ENCODE peak calls at places on chromosomes 3 and 15, in four cellular contexts. One of them, this sample, is unnamed.

GRCh38 chr3:138940446-138940845 is 6.5 kb downstream of the FOXL2 start:
- DNase-seq in fibroblast of lung: no peak
- DNase-seq in CD8-positive, alpha-beta T cell: no peak
- DNase-seq in Peyer's patch: no peak
- DNase-seq in this sample: no peak

GRCh38 chr3:151410891-151411559 is 26.5 kb upstream of the P2RY12 start:
- DNase-seq in fibroblast of lung: peak; percentile 32
- DNase-seq in CD8-positive, alpha-beta T cell: no peak
- DNase-seq in Peyer's patch: no peak
- DNase-seq in this sample: no peak

GRCh38 chr3:159219231-159219630 is 417.4 kb downstream of the MFSD1 start:
- DNase-seq in fibroblast of lung: no peak
- DNase-seq in CD8-positive, alpha-beta T cell: no peak
- DNase-seq in Peyer's patch: no peak
- DNase-seq in this sample: no peak

GRCh38 chr15:101455291-101455916 is 34.1 kb downstream of the PCSK6 start:
- DNase-seq in fibroblast of lung: no peak
- DNase-seq in CD8-positive, alpha-beta T cell: no peak
- DNase-seq in Peyer's patch: no peak
- DNase-seq in this sample: no peak

GRCh38 chr3:143150979-143151726 is 31.6 kb downstream of the CHST2 start:
- DNase-seq in fibroblast of lung: peak; percentile 40
- DNase-seq in CD8-positive, alpha-beta T cell: no peak
- DNase-seq in Peyer's patch: no peak
- DNase-seq in this sample: no peak

GRCh38 chr3:168322941-168323340 is 227.2 kb upstream of the GOLIM4 start:
- DNase-seq in fibroblast of lung: peak; percentile 51
- DNase-seq in CD8-positive, alpha-beta T cell: no peak
- DNase-seq in Peyer's patch: no peak
- DNase-seq in this sample: no peak

GRCh38 chr3:37688756-37689155 is 172.9 kb upstream of the CTDSPL start:
- DNase-seq in fibroblast of lung: no peak
- DNase-seq in CD8-positive, alpha-beta T cell: no peak
- DNase-seq in Peyer's patch: no peak
- DNase-seq in this sample: no peak

GRCh38 chr3:67381667-67382272 is 272.6 kb downstream of the SUCLG2 start:
- DNase-seq in fibroblast of lung: peak; percentile 57
- DNase-seq in CD8-positive, alpha-beta T cell: no peak
- DNase-seq in Peyer's patch: no peak
- DNase-seq in this sample: no peak

GRCh38 chr3:114675104-114675503 is 381.3 kb downstream of the TIGIT start:
- DNase-seq in fibroblast of lung: peak; percentile 60
- DNase-seq in CD8-positive, alpha-beta T cell: no peak
- DNase-seq in Peyer's patch: no peak
- DNase-seq in this sample: no peak

GRCh38 chr3:60598668-60599067 is 652.6 kb downstream of the FHIT start:
- DNase-seq in fibroblast of lung: peak; percentile 39
- DNase-seq in CD8-positive, alpha-beta T cell: no peak
- DNase-seq in Peyer's patch: no peak
- DNase-seq in this sample: no peak

GRCh38 chr15:90493647-90494046 is 36.1 kb upstream of the CRTC3 start:
- DNase-seq in fibroblast of lung: no peak
- DNase-seq in CD8-positive, alpha-beta T cell: no peak
- DNase-seq in Peyer's patch: no peak
- DNase-seq in this sample: no peak

GRCh38 chr3:12921736-12922135 is 80.4 kb upstream of the RPL32 start:
- DNase-seq in fibroblast of lung: no peak
- DNase-seq in CD8-positive, alpha-beta T cell: no peak
- DNase-seq in Peyer's patch: no peak
- DNase-seq in this sample: no peak

GRCh38 chr3:12919205-12919604 is 77.8 kb upstream of the RPL32 start:
- DNase-seq in fibroblast of lung: no peak
- DNase-seq in CD8-positive, alpha-beta T cell: no peak
- DNase-seq in Peyer's patch: no peak
- DNase-seq in this sample: no peak

GRCh38 chr3:12920967-12921366 is 79.6 kb upstream of the RPL32 start:
- DNase-seq in fibroblast of lung: no peak
- DNase-seq in CD8-positive, alpha-beta T cell: no peak
- DNase-seq in Peyer's patch: no peak
- DNase-seq in this sample: no peak

GRCh38 chr3:12916159-12916558 is 74.8 kb upstream of the RPL32 start:
- DNase-seq in fibroblast of lung: no peak
- DNase-seq in CD8-positive, alpha-beta T cell: peak; percentile 54
- DNase-seq in Peyer's patch: no peak
- DNase-seq in this sample: no peak

DNA sequence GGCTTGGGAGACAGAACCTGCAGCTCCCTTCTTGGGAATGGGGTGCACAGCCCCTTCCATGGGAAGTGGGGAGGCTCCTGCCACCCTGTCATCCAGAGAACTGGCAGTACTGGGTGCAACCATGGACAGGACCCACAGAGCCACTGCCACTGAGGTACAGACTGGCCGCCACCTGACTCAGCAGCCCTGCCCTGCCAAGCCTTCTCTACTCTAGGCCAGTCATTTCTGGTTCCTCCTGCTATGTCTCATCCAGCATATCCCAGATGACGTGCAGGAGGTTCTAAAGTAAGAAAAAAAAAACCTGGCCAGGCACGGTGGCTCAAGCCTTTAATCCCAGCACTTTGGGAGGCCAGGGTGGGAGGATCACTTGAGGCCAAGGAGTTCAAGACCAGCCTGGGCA is 76.9 kb upstream of the RPL32 start:
- DNase-seq in fibroblast of lung: no peak
- DNase-seq in CD8-positive, alpha-beta T cell: no peak
- DNase-seq in Peyer's patch: no peak
- DNase-seq in this sample: no peak
- H3K36me3 ChIP-seq in fibroblast of lung: peaks cover 4% of the 10 kb centered on the region
- H3K36me3 ChIP-seq in CD8-positive, alpha-beta T cell: peaks cover 34% of the 10 kb centered on the region
- H3K36me3 ChIP-seq in Peyer's patch: no peaks in the 10 kb centered on the region
- H3K36me3 ChIP-seq in this sample: no peaks in the 10 kb centered on the region

DNA sequence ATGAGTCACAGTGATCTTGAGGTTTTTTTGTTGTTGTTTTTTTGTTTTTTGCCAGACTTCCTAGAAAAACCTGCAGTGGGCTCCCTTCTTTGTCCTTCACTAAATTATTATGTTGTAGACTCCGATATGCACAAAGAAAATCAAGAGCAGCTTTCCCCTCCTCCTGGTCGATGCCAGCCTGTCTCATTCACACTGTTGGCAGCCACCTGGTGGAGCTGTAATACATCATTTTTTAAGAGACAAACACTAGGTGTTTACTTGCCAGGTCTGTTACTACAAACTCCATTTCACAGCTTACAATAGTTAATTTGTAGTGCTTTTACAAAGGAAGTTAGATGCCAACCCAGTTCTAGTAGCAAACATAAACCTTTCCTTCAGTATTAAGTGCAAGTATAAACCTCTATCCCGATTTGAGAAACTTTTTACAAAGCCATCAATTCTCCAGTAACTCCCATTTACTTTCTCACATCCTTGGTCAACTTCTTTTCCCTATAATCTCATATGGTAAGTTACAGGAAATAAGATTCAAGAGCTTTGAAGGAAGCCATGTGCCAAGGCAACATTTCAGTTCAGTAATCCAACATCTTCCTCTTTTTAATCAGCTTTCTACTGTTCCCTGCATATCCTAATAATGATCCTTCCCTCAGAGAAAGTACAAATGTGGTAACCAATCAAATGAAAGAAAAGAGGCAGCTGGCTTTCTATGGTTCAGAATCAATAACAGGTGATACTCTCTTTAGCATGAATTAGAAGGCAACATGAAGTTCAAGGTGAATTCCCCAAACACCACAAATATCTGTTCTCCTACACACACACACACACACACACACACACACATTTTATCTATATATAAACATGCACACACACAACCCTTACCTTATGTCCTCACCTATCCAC is 14.0 kb downstream of the AAGAB start:
- DNase-seq in fibroblast of lung: no peak
- DNase-seq in CD8-positive, alpha-beta T cell: peak; percentile 26
- DNase-seq in Peyer's patch: no peak
- DNase-seq in this sample: no peak
- TF ChIP-seq CTCF in fibroblast of lung: no peak
- TF ChIP-seq CTCF in CD8-positive, alpha-beta T cell: no peak
- TF ChIP-seq CTCF in Peyer's patch: peak; percentile 54
- TF ChIP-seq CTCF in this sample: no peak

GRCh38 chr15:79919749-79920511 is 23.1 kb upstream of the MTHFS start:
- DNase-seq in fibroblast of lung: no peak
- DNase-seq in CD8-positive, alpha-beta T cell: no peak
- DNase-seq in Peyer's patch: no peak
- DNase-seq in this sample: no peak
- H3K9me3 ChIP-seq in fibroblast of lung: no peaks in the 10 kb centered on the region
- H3K9me3 ChIP-seq in CD8-positive, alpha-beta T cell: peaks cover 27% of the 10 kb centered on the region
- H3K9me3 ChIP-seq in Peyer's patch: peaks cover 54% of the 10 kb centered on the region
- H3K9me3 ChIP-seq in this sample: peaks cover 54% of the 10 kb centered on the region

DNA sequence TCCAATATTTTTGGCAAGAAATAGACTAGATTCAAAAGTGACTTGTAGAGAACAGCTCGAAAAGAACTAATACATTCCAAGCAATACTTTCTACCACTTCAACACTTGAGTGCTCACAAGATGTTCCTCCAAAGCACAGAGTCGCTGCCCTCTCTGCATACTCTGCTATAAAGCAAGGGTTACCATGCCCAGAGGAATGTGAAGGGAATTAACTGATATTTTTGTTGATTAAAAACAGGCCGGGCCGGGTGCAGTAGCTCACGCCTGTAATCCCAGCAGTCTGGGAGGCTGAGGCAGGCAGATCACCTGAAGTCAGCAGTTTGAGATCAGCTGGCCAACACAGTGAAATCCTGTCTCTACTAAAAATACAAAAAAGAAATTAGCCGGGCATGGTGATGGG is 57.6 kb upstream of the CSPG5 start:
- DNase-seq in fibroblast of lung: no peak
- DNase-seq in CD8-positive, alpha-beta T cell: no peak
- DNase-seq in Peyer's patch: no peak
- DNase-seq in this sample: no peak
- H3K36me3 ChIP-seq in fibroblast of lung: peaks cover 2% of the 10 kb centered on the region
- H3K36me3 ChIP-seq in CD8-positive, alpha-beta T cell: peaks cover 32% of the 10 kb centered on the region
- H3K36me3 ChIP-seq in Peyer's patch: no peaks in the 10 kb centered on the region
- H3K36me3 ChIP-seq in this sample: no peaks in the 10 kb centered on the region

GRCh38 chr3:141487419-141488345 is 855 bp downstream of the RASA2 start:
- DNase-seq in fibroblast of lung: peak; percentile 41
- DNase-seq in CD8-positive, alpha-beta T cell: peak; percentile 89
- DNase-seq in Peyer's patch: peak; percentile 90
- DNase-seq in this sample: peak; percentile 89

GRCh38 chr3:141484701-141485287 is 2.0 kb upstream of the RASA2 start:
- DNase-seq in fibroblast of lung: no peak
- DNase-seq in CD8-positive, alpha-beta T cell: no peak
- DNase-seq in Peyer's patch: no peak
- DNase-seq in this sample: no peak

GRCh38 chr3:141485578-141486415 is 1.0 kb upstream of the RASA2 start:
- DNase-seq in fibroblast of lung: peak; percentile 40
- DNase-seq in CD8-positive, alpha-beta T cell: peak; percentile 22
- DNase-seq in Peyer's patch: peak; percentile 57
- DNase-seq in this sample: no peak

GRCh38 chr3:141486416-141486734 is 452 bp upstream of the RASA2 start:
- DNase-seq in fibroblast of lung: no peak
- DNase-seq in CD8-positive, alpha-beta T cell: no peak
- DNase-seq in Peyer's patch: no peak
- DNase-seq in this sample: no peak

GRCh38 chr3:141486735-141487418 is at the start of gene RASA2:
- DNase-seq in fibroblast of lung: peak; percentile 74
- DNase-seq in CD8-positive, alpha-beta T cell: peak; percentile 70
- DNase-seq in Peyer's patch: peak; percentile 83
- DNase-seq in this sample: no peak
- TF ChIP-seq CTCF in fibroblast of lung: no peak
- TF ChIP-seq CTCF in CD8-positive, alpha-beta T cell: no peak
- TF ChIP-seq CTCF in Peyer's patch: no peak
- TF ChIP-seq CTCF in this sample: no peak

GRCh38 chr3:8345396-8345795 is 156.2 kb upstream of the LMCD1 start:
- DNase-seq in fibroblast of lung: no peak
- DNase-seq in CD8-positive, alpha-beta T cell: no peak
- DNase-seq in Peyer's patch: no peak
- DNase-seq in this sample: no peak

GRCh38 chr3:8353364-8353763 is 148.3 kb upstream of the LMCD1 start:
- DNase-seq in fibroblast of lung: no peak
- DNase-seq in CD8-positive, alpha-beta T cell: no peak
- DNase-seq in Peyer's patch: no peak
- DNase-seq in this sample: no peak

GRCh38 chr3:8352475-8352874 is 149.1 kb upstream of the LMCD1 start:
- DNase-seq in fibroblast of lung: no peak
- DNase-seq in CD8-positive, alpha-beta T cell: no peak
- DNase-seq in Peyer's patch: no peak
- DNase-seq in this sample: no peak

GRCh38 chr3:8343058-8343457 is 158.6 kb upstream of the LMCD1 start:
- DNase-seq in fibroblast of lung: no peak
- DNase-seq in CD8-positive, alpha-beta T cell: no peak
- DNase-seq in Peyer's patch: no peak
- DNase-seq in this sample: no peak

DNA sequence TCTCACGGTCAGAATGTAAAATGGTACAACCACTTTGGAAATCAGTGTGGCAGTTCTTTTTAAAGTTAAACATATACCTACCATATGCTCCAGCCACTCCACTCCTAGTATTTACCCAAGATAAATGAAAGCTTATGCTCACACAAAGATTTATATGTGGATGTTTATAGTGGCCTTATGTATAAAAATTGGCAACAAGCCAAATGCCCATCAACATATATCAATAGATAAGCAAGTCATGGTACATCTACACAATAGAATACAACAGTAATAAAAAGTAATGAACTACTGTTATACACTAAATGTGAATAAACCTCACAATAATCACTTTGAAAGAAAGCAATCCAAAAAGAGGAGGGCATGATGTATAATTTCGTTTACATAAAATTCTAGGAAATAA is 153.5 kb upstream of the LMCD1 start:
- DNase-seq in fibroblast of lung: no peak
- DNase-seq in CD8-positive, alpha-beta T cell: no peak
- DNase-seq in Peyer's patch: no peak
- DNase-seq in this sample: no peak
- H3K9me3 ChIP-seq in fibroblast of lung: no peaks in the 10 kb centered on the region
- H3K9me3 ChIP-seq in CD8-positive, alpha-beta T cell: peaks cover 4% of the 10 kb centered on the region
- H3K9me3 ChIP-seq in Peyer's patch: no peaks in the 10 kb centered on the region
- H3K9me3 ChIP-seq in this sample: peaks cover 2% of the 10 kb centered on the region

DNA sequence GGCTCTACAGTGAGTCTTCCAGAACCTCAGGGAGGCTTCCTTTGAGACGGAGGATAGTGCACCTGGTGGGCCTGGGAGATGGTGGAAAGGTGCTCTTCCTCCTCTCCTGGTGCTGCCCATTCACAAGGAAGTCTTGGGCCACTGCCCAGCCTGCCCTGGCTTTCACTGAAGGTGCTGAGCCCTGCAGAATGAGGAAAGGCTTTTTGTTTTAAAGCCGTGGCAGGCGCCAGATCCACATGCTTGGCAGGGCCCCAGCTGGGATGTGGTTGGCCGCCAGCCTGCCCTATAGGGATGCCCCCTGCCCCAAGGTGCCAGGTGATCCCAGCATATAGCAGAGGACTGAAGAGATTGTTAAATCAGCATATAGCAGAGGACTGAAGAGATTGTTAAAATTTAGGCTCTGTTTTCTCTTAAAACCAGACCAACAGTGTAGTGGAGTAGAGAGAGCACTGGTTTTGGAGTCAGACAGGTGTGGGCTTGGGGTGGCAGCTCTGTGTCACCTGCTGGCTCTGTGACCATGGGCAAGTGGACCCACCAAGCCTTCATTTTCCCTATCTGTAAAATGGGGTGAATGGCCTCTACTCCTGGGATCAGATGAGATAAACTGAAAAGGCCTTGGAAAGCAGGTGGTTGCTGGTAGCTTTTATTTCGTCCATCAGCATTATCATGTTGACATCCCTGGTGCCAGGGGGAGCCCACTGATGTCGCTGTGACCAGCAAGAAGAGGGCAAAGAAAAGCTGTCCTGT is 53.3 kb downstream of the SLC6A6 start:
- DNase-seq in fibroblast of lung: no peak
- DNase-seq in CD8-positive, alpha-beta T cell: no peak
- DNase-seq in Peyer's patch: no peak
- DNase-seq in this sample: no peak
- H3K36me3 ChIP-seq in fibroblast of lung: peaks cover 3% of the 10 kb centered on the region
- H3K36me3 ChIP-seq in CD8-positive, alpha-beta T cell: peaks cover 9% of the 10 kb centered on the region
- H3K36me3 ChIP-seq in Peyer's patch: no peaks in the 10 kb centered on the region
- H3K36me3 ChIP-seq in this sample: no peaks in the 10 kb centered on the region

This sample was measured in vagina.